ENCODE peak calls at places on chromosomes 12 and 14, in five cellular contexts. W, S, Q, P and L are unnamed samples.

GRCh38 chr12:753401-754237 is 1.2 kb downstream of the WNK1 start:
- DNase-seq in W (no peak), S (peak), Q (peak), P (peak), L (peak)

GRCh38 chr12:67632005-67632404 is 16.5 kb upstream of the DYRK2 start:
- DNase-seq in W (no peak), S (no peak), Q (no peak), P (no peak), L (no peak)

GRCh38 chr12:24494401-24494800 is 454.5 kb downstream of the BCAT1 start:
- DNase-seq in W (no peak), S (no peak), Q (no peak), P (no peak), L (no peak)

GRCh38 chr12:128449146-128449894 is 182.3 kb downstream of the TMEM132C start:
- DNase-seq in W (peak), S (no peak), Q (no peak), P (no peak), L (no peak)

GRCh38 chr12:109719123-109720022 is 5.7 kb downstream of the FAM222A start:
- DNase-seq in W (no peak), S (no peak), Q (no peak), P (no peak), L (peak)

GRCh38 chr14:87368751-87369150 is 624.2 kb downstream of the GALC start:
- DNase-seq in W (no peak), S (no peak), Q (no peak), P (no peak), L (no peak)

GRCh38 chr12:66964629-66965028 is 285.8 kb upstream of the GRIP1 start:
- DNase-seq in W (no peak), S (no peak), Q (no peak), P (no peak), L (no peak)

GRCh38 chr14:93016275-93016845 is 93.4 kb downstream of the CHGA start:
- DNase-seq in W (no peak), S (no peak), Q (no peak), P (no peak), L (no peak)

GRCh38 chr14:85093631-85094330 is 436.2 kb upstream of the FLRT2 start:
- DNase-seq in W (no peak), S (no peak), Q (no peak), P (no peak), L (no peak)

GRCh38 chr14:61889914-61890351 is 127.7 kb downstream of the SNAPC1 start:
- DNase-seq in W (no peak), S (no peak), Q (peak), P (no peak), L (no peak)

GRCh38 chr12:114669501-114670256 is 14.3 kb downstream of the TBX3 start:
- DNase-seq in W (no peak), S (no peak), Q (no peak), P (no peak), L (no peak)

GRCh38 chr14:97215263-97215969 is 418.2 kb downstream of the VRK1 start:
- DNase-seq in W (no peak), S (no peak), Q (no peak), P (no peak), L (no peak)